ENCODE peak calls at places on chromosomes 4 and X, in six cellular contexts. C is transverse colon; I is K562; Q is CD8-positive, alpha-beta T cell; P is body of pancreas; D is fibroblast of lung. N is an unnamed sample. For H3K9me3, the result is how much of the 10 kb centered on the place peaks cover.

GRCh38 chr4:123096038-123096437 is 173.6 kb upstream of the NUDT6 start:
- DNase-seq in C (no peak), I (peak), Q (no peak), P (no peak), D (peak), N (no peak)

GRCh38 chrX:17375631-17376380 is 806 bp downstream of the NHS start:
- DNase-seq in C (peak), I (no peak), Q (no peak), P (peak), D (peak), N (peak)

GRCh38 chr4:67765928-67766327 is 11.7 kb upstream of the GNRHR start:
- DNase-seq in C (no peak), I (no peak), Q (no peak), P (no peak), D (no peak), N (no peak)

GRCh38 chr4:179196511-179196910 is 1754.3 kb upstream of the AGA start:
- DNase-seq in C (no peak), I (no peak), Q (no peak), P (no peak), D (peak), N (no peak)

GRCh38 chrX:130108647-130109428 is 1.5 kb downstream of the ELF4 start:
- DNase-seq in C (peak), I (peak), Q (peak), P (no peak), D (no peak), N (no peak)

GRCh38 chrX:103464071-103464773 is 55.1 kb downstream of the RAB40A start:
- DNase-seq in C (peak), I (peak), Q (peak), P (peak), D (peak), N (no peak)

GRCh38 chrX:2863646-2864045 is 34.9 kb downstream of the GYG2 start:
- DNase-seq in C (no peak), I (no peak), Q (no peak), P (no peak), D (no peak), N (no peak)

GRCh38 chr4:125043453-125043852 is 271.3 kb upstream of the FAT4 start:
- DNase-seq in C (no peak), I (no peak), Q (no peak), P (no peak), D (peak), N (no peak)

GRCh38 chr4:25253072-25253447 is 19.2 kb downstream of the PI4K2B start:
- DNase-seq in C (no peak), I (no peak), Q (no peak), P (no peak), D (no peak), N (no peak)

GRCh38 chrX:64580035-64580434 is 184.8 kb upstream of the MTMR8 start:
- DNase-seq in C (no peak), I (no peak), Q (no peak), P (no peak), D (no peak), N (no peak)

GRCh38 chrX:20477836-20478532 is 211.3 kb upstream of the RPS6KA3 start:
- DNase-seq in C (peak), I (no peak), Q (no peak), P (peak), D (no peak), N (no peak)

GRCh38 chr4:156558365-156559025 is 413.1 kb downstream of the PDGFC start:
- DNase-seq in C (no peak), I (no peak), Q (no peak), P (no peak), D (peak), N (no peak)

GRCh38 chr4:41448935-41449334 is 89.0 kb upstream of the LIMCH1 start:
- DNase-seq in C (peak), I (no peak), Q (no peak), P (peak), D (peak), N (no peak)

GRCh38 chrX:112147206-112147605 is 64.6 kb upstream of the TRPC5 start:
- DNase-seq in C (no peak), I (peak), Q (no peak), P (peak), D (no peak), N (no peak)

GRCh38 chrX:110448459-110448858 is 89.8 kb downstream of the RTL9 start:
- DNase-seq in C (no peak), I (no peak), Q (no peak), P (no peak), D (no peak), N (no peak)

GRCh38 chr4:184744251-184744650 is 10.4 kb upstream of the CENPU start:
- DNase-seq in C (no peak), I (no peak), Q (no peak), P (no peak), D (no peak), N (no peak)

GRCh38 chr4:184745747-184746531 is 12.0 kb upstream of the CENPU start:
- DNase-seq in C (peak), I (peak), Q (peak), P (peak), D (peak), N (peak)

GRCh38 chr4:184746532-184746870 is 12.6 kb upstream of the CENPU start:
- DNase-seq in C (no peak), I (no peak), Q (no peak), P (peak), D (peak), N (peak)

DNA sequence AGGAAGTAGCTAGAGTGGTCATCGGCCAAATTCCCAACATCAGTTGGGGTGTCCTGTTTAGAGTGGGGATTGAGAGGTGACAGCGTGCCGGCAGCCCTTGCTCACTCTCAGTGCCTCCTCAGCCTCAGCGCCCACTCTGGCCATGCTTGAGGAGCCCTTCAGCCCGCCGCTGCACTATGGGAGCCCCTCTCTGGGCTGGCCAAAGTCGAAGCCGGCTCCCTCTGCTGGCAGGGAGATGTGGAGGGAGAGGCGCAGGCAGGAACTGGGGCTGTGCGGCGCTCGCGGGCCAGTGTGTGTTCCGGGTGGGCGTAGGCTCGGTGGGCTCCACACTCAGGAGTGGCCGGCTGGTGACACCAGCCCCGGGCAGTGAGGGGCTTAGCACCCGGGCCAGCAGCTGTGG is 7.1 kb upstream of the CENPU start:
- DNase-seq in C (no peak), I (no peak), Q (no peak), P (no peak), D (no peak), N (no peak)
- H3K4me3 ChIP-seq in C (no peak), I (no peak), Q (no peak), P (no peak), D (no peak), N (no peak)

GRCh38 chr4:145618912-145619638 is at the start of gene MMAA:
- DNase-seq in C (peak), I (peak), Q (peak), P (peak), D (peak), N (peak)
- TF ChIP-seq CTCF in C (peak), I (peak), Q (peak), P (peak), D (peak), N (peak)

GRCh38 chrX:40100537-40101429 is 3.0 kb upstream of the BCOR start:
- DNase-seq in C (no peak), I (no peak), Q (no peak), P (no peak), D (no peak), N (no peak)

GRCh38 chrX:40098264-40099045 is 697 bp upstream of the BCOR start:
- DNase-seq in C (peak), I (peak), Q (peak), P (peak), D (peak), N (no peak)

GRCh38 chrX:40099046-40099968 is 1.5 kb upstream of the BCOR start:
- DNase-seq in C (peak), I (peak), Q (no peak), P (peak), D (no peak), N (no peak)

GRCh38 chrX:40101430-40101802 is 3.7 kb upstream of the BCOR start:
- DNase-seq in C (no peak), I (no peak), Q (no peak), P (no peak), D (no peak), N (no peak)

GRCh38 chrX:40100141-40100536 is 2.4 kb upstream of the BCOR start:
- DNase-seq in C (peak), I (no peak), Q (no peak), P (peak), D (no peak), N (peak)
- H3K9me3 ChIP-seq in C (under half), I (under half), Q (under half), P (under half), D (under half), N (under half)

GRCh38 chr4:1862055-1862911 is 6.3 kb upstream of the LETM1 start:
- DNase-seq in C (no peak), I (peak), Q (peak), P (no peak), D (no peak), N (no peak)
- H3K4me3 ChIP-seq in C (no peak), I (no peak), Q (peak), P (no peak), D (no peak), N (peak)

DNA sequence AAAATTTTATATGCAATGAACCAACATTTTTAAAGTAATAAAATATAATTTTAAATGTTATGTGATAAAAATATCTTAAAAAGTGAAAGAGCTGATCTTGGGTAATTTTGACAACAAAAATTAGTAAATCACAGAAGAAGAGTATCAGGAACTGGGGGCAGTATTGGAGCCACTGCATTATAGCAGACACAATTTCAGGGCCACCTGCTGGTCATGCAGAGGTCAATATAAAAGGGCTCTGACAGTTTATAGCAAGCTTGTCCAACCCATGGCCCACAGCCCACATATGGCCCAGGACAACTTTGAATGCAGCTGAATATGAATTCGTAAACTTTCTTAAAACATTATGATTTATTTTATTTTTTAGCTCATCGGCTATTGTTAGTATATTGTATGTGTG is 13.0 kb upstream of the LEF1 start:
- DNase-seq in C (no peak), I (peak), Q (no peak), P (no peak), D (no peak), N (no peak)
- TF ChIP-seq CTCF in C (no peak), I (peak), Q (peak), P (no peak), D (no peak), N (no peak)

DNA sequence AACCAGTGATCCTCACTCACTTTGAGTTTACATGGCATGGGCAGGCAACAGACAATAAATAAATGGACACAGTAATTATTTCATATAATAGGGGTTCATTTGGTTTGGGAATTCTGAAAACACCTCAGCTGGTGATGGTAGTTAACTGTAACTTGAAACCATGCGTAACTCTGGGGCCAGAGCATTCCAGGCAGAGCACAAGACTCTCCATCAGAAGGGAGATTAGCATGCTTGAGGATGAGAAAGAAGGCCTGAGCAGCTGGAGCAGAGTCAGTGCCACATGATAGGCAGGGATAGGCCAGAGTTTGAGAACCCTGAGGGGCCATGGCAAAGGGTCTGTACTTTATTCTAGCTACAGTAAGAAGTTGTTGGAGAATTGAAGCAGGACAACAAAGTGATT is 56.3 kb upstream of the CXCL8 start:
- DNase-seq in C (no peak), I (no peak), Q (no peak), P (no peak), D (no peak), N (no peak)
- H3K9me3 ChIP-seq in C (under half), I (under half), Q (under half), P (under half), D (under half), N (under half)

GRCh38 chr4:120801171-120801758 is 121.3 kb downstream of the PRDM5 start:
- DNase-seq in C (no peak), I (no peak), Q (no peak), P (no peak), D (peak), N (no peak)
- H3K4me3 ChIP-seq in C (no peak), I (no peak), Q (no peak), P (no peak), D (no peak), N (no peak)

GRCh38 chrX:120378570-120378969 is 16.7 kb downstream of the ATP1B4 start:
- DNase-seq in C (no peak), I (no peak), Q (no peak), P (no peak), D (no peak), N (no peak)

GRCh38 chrX:120377179-120377578 is 15.3 kb downstream of the ATP1B4 start:
- DNase-seq in C (no peak), I (no peak), Q (no peak), P (no peak), D (no peak), N (no peak)

GRCh38 chrX:120380699-120381098 is 18.8 kb downstream of the ATP1B4 start:
- DNase-seq in C (no peak), I (no peak), Q (no peak), P (no peak), D (peak), N (no peak)
- TF ChIP-seq CTCF in C (peak), I (peak), Q (peak), P (no peak), D (peak), N (no peak)

DNA sequence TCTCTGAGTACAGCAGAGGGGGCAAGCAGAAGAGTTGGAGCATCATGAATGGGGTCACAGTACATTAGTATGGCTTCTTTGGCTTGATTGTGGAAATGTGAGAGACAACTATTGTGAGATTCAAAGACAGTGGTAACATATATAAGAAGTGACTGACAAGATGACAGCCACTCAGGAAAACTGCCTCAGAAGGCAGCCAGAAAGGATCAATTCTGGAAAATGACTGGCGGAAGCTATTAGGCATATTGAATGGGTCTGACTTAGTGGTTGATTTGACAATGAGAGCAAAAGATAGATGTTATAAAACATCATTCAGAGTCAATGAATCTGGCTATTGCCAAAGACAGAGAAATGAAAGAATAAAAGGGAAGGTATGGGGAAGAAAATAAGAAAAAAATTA is 345.5 kb upstream of the MAGEB2 start:
- DNase-seq in C (no peak), I (no peak), Q (no peak), P (no peak), D (no peak), N (no peak)
- H3K9me3 ChIP-seq in C (under half), I (under half), Q (under half), P (under half), D (under half), N (under half)